ENCODE peak calls at places on chromosomes 5 and 9, in six cellular contexts. S is COR-L47; W is NCI-H345; V is small intestine; Y is stimulated activated CD8-positive, alpha-beta memory T cell treated with anti-CD3 and anti-CD28 coated beads, Interleukin-4, amount 100 ng/mL, for 4 hours; B is left ventricle myocardium superior. F is an unnamed sample.

GRCh38 chr5:155726267-155726666 is 600.7 kb upstream of the SGCD start:
- DNase-seq in S (no peak), W (no peak), V (no peak), Y (no peak), B (no peak), F (no peak)

GRCh38 chr5:110072646-110073045 is 382.9 kb downstream of the MAN2A1 start:
- DNase-seq in S (no peak), W (no peak), V (no peak), Y (no peak), B (no peak), F (no peak)

GRCh38 chr5:134581241-134581981 is 51.2 kb downstream of the SAR1B start:
- DNase-seq in S (no peak), W (no peak), V (no peak), Y (no peak), B (peak), F (no peak)

GRCh38 chr5:98109561-98110006 is 663.9 kb upstream of the RGMB start:
- DNase-seq in S (no peak), W (no peak), V (no peak), Y (no peak), B (no peak), F (no peak)

GRCh38 chr5:123511290-123511647 is 708 bp upstream of the CSNK1G3 start:
- DNase-seq in S (no peak), W (no peak), V (no peak), Y (no peak), B (no peak), F (no peak)

GRCh38 chr9:13181652-13182051 is 97.8 kb downstream of the MPDZ start:
- DNase-seq in S (no peak), W (no peak), V (no peak), Y (no peak), B (no peak), F (no peak)

GRCh38 chr9:19184144-19184917 is 46.2 kb upstream of the DENND4C start:
- DNase-seq in S (no peak), W (no peak), V (peak), Y (peak), B (peak), F (peak)

GRCh38 chr9:75906531-75906930 is 16.1 kb downstream of the PCSK5 start:
- DNase-seq in S (no peak), W (no peak), V (no peak), Y (no peak), B (no peak), F (no peak)

GRCh38 chr9:93172646-93173364 is 11.1 kb upstream of the WNK2 start:
- DNase-seq in S (no peak), W (no peak), V (no peak), Y (no peak), B (no peak), F (no peak)

GRCh38 chr9:89870207-89870606 is 265.4 kb downstream of the GADD45G start:
- DNase-seq in S (no peak), W (no peak), V (no peak), Y (no peak), B (no peak), F (no peak)

GRCh38 chr9:19936598-19936997 is 147.8 kb upstream of the SLC24A2 start:
- DNase-seq in S (no peak), W (no peak), V (no peak), Y (no peak), B (no peak), F (no peak)

GRCh38 chr9:21817176-21817575 is 14.7 kb downstream of the MTAP start:
- DNase-seq in S (no peak), W (no peak), V (no peak), Y (no peak), B (no peak), F (no peak)

F was measured in stimulated activated CD4-positive, alpha-beta T cell treated with anti-CD3 and anti-CD28 coated beads, Interleukin-1b, Interleukin-23, amount 100 ng/mL, for 1 hour.